ENCODE peak calls at places on chromosomes 6 and 20, in eight cellular contexts. O is mucosa of descending colon, F is tibial artery, K is PC-9, X is psoas muscle, V is IMR-90, Y is H9, M is right lobe of liver. R is an unnamed sample. For H3K9me3, the result is how much of the 10 kb centered on the place peaks cover.

GRCh38 chr20:4484431-4485057 is 237.2 kb upstream of the PRND start:
- DNase-seq in F (no peak), K (no peak), Y (no peak), X (no peak), M (no peak), O (no peak), V (no peak), R (no peak)

GRCh38 chr20:3652217-3652616 is 11.0 kb downstream of the GFRA4 start:
- DNase-seq in Y (no peak), O (no peak), K (no peak), X (no peak), F (no peak), V (no peak), M (no peak), R (peak)

GRCh38 chr6:89406157-89406556 is 5.9 kb downstream of the RRAGD start:
- DNase-seq in V (no peak), K (no peak), M (no peak), Y (no peak), O (no peak), X (no peak), F (no peak), R (no peak)

GRCh38 chr6:135938588-135939215 is 87.2 kb downstream of the PDE7B start:
- DNase-seq in M (no peak), Y (no peak), X (peak), F (peak), O (no peak), V (peak), K (no peak), R (no peak)

GRCh38 chr6:144285548-144285797 is 338 bp downstream of the UTRN start:
- DNase-seq in F (no peak), Y (no peak), K (no peak), V (no peak), M (no peak), X (no peak), O (no peak), R (no peak)

GRCh38 chr6:32623693-32624092 is 13.5 kb upstream of the HLA-DQA1 start:
- DNase-seq in M (no peak), Y (no peak), O (no peak), V (no peak), K (no peak), X (no peak), F (no peak), R (no peak)

GRCh38 chr6:31617010-31617409 is 2.0 kb downstream of the AIF1 start:
- DNase-seq in F (no peak), O (no peak), V (no peak), Y (no peak), M (no peak), X (no peak), K (no peak), R (no peak)

GRCh38 chr6:41059569-41059968 is 6.6 kb downstream of the APOBEC2 start:
- DNase-seq in M (no peak), K (no peak), X (no peak), Y (no peak), F (no peak), V (peak), O (no peak), R (no peak)

GRCh38 chr20:2767768-2768631 is 32.4 kb downstream of the CPXM1 start:
- DNase-seq in M (peak), X (no peak), V (peak), F (peak), K (peak), Y (no peak), O (no peak), R (peak)

GRCh38 chr20:33667245-33668086 is 723 bp downstream of the ACTL10 start:
- DNase-seq in O (peak), X (peak), M (peak), F (no peak), Y (peak), V (peak), K (peak), R (peak)

GRCh38 chr20:57669626-57670025 is 40.2 kb downstream of the PMEPA1 start:
- DNase-seq in Y (no peak), X (no peak), M (no peak), K (no peak), O (no peak), V (no peak), F (no peak), R (no peak)

GRCh38 chr20:23059831-23060230 is 10.4 kb upstream of the THBD start:
- DNase-seq in Y (no peak), X (no peak), K (no peak), O (no peak), F (no peak), V (no peak), M (no peak), R (no peak)

GRCh38 chr6:54719633-54720032 is 126.9 kb upstream of the FAM83B start:
- DNase-seq in F (no peak), O (no peak), M (no peak), K (no peak), X (no peak), Y (no peak), V (no peak), R (no peak)

GRCh38 chr6:125393449-125393858 is 91.7 kb upstream of the HDDC2 start:
- DNase-seq in X (no peak), M (no peak), O (no peak), F (no peak), V (no peak), Y (no peak), K (no peak), R (no peak)

GRCh38 chr6:42787018-42787611 is 5.3 kb downstream of the BICRAL start:
- DNase-seq in Y (no peak), O (no peak), X (no peak), F (no peak), M (no peak), V (no peak), K (no peak), R (no peak)

GRCh38 chr6:44128020-44128917 is 915 bp downstream of the TMEM63B start:
- DNase-seq in M (peak), Y (peak), X (peak), V (no peak), F (peak), O (peak), K (peak), R (peak)

GRCh38 chr20:50569864-50570836 is 60.0 kb downstream of the PTPN1 start:
- DNase-seq in K (peak), F (no peak), Y (peak), V (peak), O (no peak), X (no peak), M (no peak), R (no peak)

GRCh38 chr20:63027425-63028389 is 20.9 kb upstream of the BHLHE23 start:
- DNase-seq in V (no peak), O (peak), M (no peak), Y (no peak), K (no peak), X (no peak), F (no peak), R (no peak)

GRCh38 chr6:111477481-111477938 is 5.5 kb downstream of the REV3L start:
- DNase-seq in F (no peak), Y (no peak), K (no peak), X (no peak), M (no peak), O (no peak), V (no peak), R (no peak)

GRCh38 chr6:64955435-64955848 is 751.6 kb downstream of the EYS start:
- DNase-seq in Y (no peak), F (no peak), O (no peak), M (no peak), X (no peak), K (no peak), V (no peak), R (no peak)

DNA sequence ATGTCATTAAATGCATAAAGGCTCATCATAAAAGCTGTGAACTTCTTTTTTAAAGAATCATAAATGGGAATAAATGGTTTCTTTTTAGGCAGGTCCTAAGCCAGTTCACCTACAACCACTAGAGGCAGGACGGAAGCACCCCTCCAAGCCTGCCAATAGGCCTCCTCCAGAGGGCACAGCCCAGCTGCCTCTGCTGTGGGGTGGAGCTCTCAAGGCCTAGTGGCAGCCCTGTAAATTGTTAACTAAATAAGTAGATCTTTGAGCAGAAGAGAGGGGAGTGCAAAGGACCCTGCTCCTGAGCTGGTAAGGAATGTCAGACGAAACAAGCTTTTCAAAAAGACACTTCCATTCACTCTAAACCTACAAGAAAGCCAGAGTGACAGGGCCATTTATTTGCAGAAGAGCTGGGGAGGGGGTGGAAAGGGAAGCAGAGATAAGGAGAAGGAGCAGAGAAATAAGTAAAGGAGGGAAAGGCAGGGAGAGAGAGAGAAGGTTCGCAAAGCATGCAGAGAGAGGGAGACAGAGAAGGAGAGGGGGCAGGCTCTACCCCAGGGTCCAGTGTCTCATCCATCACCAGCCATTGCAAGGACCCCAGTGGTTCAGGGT is 18.0 kb upstream of the MAFB start:
- DNase-seq in X (no peak), Y (peak), M (peak), V (no peak), O (no peak), F (no peak), K (no peak), R (no peak)
- TF ChIP-seq CTCF in X (no peak), Y (peak), M (peak), V (no peak), O (no peak), F (no peak), K (no peak), R (no peak)

GRCh38 chr20:31476648-31477220 is 1.6 kb downstream of the REM1 start:
- DNase-seq in K (no peak), M (no peak), V (no peak), O (no peak), F (no peak), X (no peak), Y (no peak), R (no peak)
- H3K9me3 ChIP-seq in K (under half), M (under half), V (under half), O (under half), F (under half), X (under half), Y (half or more), R (under half)

GRCh38 chr20:14744723-14745122 is 407.3 kb upstream of the FLRT3 start:
- DNase-seq in K (no peak), X (no peak), O (no peak), F (no peak), M (no peak), Y (no peak), V (no peak), R (no peak)

GRCh38 chr20:14745830-14746229 is 408.4 kb upstream of the FLRT3 start:
- DNase-seq in O (no peak), V (no peak), M (no peak), X (no peak), K (no peak), F (no peak), Y (no peak), R (no peak)

GRCh38 chr20:14741616-14742015 is 404.2 kb upstream of the FLRT3 start:
- DNase-seq in K (no peak), X (no peak), V (no peak), O (no peak), Y (no peak), M (no peak), F (no peak), R (no peak)
- TF ChIP-seq CTCF in K (no peak), X (no peak), V (no peak), O (no peak), Y (no peak), M (no peak), F (no peak), R (no peak)

DNA sequence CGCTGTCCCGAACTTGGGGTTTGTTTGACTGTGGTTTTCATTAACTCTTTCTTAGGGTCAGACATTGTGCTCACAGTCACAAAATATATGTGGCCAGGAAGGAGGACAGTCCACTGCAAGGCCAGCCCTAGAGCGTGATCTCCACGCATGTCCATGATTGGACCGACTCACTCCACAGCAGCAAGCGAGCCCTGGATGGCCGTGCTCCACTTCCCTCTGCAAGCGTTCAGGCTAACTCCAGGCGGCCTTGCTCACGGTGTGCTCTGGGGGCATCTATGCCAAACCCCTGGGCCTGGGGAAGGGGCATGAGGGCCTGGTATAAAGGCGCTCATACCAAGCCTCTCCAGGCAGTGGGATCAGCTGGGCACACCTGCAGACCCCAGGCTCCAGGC is 5.6 kb downstream of the DACT2 start:
- DNase-seq in Y (no peak), V (no peak), F (no peak), M (no peak), K (no peak), O (no peak), X (no peak), R (no peak)
- H3K9me3 ChIP-seq in Y (under half), V (under half), F (under half), M (under half), K (under half), O (under half), X (under half), R (under half)

DNA sequence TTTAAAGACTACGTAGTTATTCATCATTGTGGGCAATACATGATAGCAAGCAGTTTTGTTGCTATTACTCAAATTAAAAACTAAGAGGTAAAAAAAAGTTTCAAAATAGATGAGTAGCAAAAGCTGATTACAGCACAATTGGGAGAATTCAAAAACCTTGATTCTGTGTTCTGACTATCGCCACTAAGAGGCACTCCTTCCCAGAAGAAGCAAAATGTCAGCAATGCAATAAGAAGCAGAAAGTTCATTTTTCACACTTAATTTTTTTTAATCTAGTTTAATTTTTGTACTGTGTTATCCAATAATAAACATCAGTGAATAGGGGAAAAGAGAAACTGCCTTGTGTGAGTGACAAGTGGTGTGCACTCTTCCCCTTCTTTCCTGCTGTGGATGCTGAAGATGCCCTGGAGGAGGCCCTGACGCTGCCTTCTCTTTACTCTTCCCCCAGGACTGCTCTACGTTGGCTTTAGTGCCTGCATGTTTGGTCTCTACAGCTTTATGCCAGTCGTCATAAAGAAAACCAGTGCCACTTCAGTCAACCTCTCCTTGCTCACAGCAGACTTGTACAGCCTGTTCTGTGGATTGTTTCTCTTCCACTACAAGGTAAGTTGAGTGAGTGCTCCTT is 263.2 kb upstream of the PLN start:
- DNase-seq in Y (no peak), O (no peak), F (no peak), M (no peak), K (no peak), V (peak), X (no peak), R (no peak)
- TF ChIP-seq CTCF in Y (peak), O (no peak), F (peak), M (peak), K (peak), V (peak), X (peak), R (peak)

GRCh38 chr6:61586934-61587537 is 699.0 kb downstream of the KHDRBS2 start:
- DNase-seq in Y (no peak), K (no peak), X (no peak), F (no peak), V (no peak), M (no peak), O (no peak), R (no peak)

DNA sequence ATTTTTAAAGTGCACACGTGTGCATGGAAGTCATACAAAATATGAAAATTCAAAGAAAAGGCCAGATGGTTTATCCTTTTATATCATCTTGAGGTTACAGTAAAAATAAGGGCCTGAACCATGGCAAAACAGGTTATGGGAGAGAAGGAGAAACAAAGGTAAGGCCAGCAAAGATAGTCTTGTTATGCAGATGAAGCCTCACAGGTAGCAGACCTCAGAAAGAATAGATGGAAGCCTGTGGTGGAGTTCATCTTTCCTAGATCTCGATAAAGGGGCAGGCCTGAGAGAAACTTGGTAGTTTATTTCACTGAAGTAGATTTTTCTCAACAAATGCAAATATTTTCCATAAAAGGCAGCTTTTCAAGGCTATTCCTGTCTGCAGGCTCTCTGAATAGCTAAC is 693.8 kb downstream of the KHDRBS2 start:
- DNase-seq in O (no peak), K (no peak), F (no peak), X (no peak), M (no peak), V (no peak), Y (no peak), R (no peak)
- H3K9me3 ChIP-seq in O (under half), K (under half), F (under half), X (under half), M (under half), V (under half), Y (under half), R (under half)

GRCh38 chr6:121791396-121792315 is 356.2 kb downstream of the GJA1 start:
- DNase-seq in X (no peak), F (no peak), Y (peak), K (no peak), M (no peak), O (no peak), V (no peak), R (no peak)
- TF ChIP-seq CTCF in X (no peak), F (no peak), Y (peak), K (no peak), M (no peak), O (no peak), V (no peak), R (no peak)

GRCh38 chr20:31236953-31237352 is 20.5 kb upstream of the DEFB115 start:
- DNase-seq in M (no peak), O (no peak), V (no peak), X (no peak), K (no peak), Y (no peak), F (no peak), R (no peak)
- H3K9me3 ChIP-seq in M (under half), O (half or more), V (under half), X (half or more), K (half or more), Y (half or more), F (half or more), R (half or more)

R was measured in stomach.